ENCODE peak calls at places on chromosomes 13 and 19, in nine cellular contexts. X, H, Y, M, P, Q, D, S and Z are unnamed samples.

GRCh38 chr13:52846567-52847321 is 1.7 kb downstream of the PCDH8 start:
- DNase-seq in X (peak; percentile 25), H (peak; percentile 90), Y (peak; percentile 70), M (no peak), P (no peak), Q (no peak), D (peak; percentile 43), S (no peak), Z (peak; percentile 10)

GRCh38 chr13:29227560-29227959 is 367.9 kb downstream of the SLC7A1 start:
- DNase-seq in X (no peak), H (no peak), Y (no peak), M (no peak), P (no peak), Q (no peak), D (no peak), S (no peak), Z (no peak)

GRCh38 chr19:52735734-52736133 is 890 bp upstream of the ZNF611 start:
- DNase-seq in X (peak; percentile 72), H (peak; percentile 97), Y (peak; percentile 75), M (peak; percentile 42), P (peak; percentile 5), Q (peak; percentile 67), D (peak; percentile 5), S (peak; percentile 15), Z (peak; percentile 33)

GRCh38 chr19:45809643-45810159 is 5.4 kb downstream of the RSPH6A start:
- DNase-seq in X (peak; percentile 81), H (peak; percentile 72), Y (no peak), M (no peak), P (no peak), Q (no peak), D (no peak), S (peak; percentile 81), Z (peak; percentile 86)

GRCh38 chr13:103044054-103044453 is 22.2 kb downstream of the SLC10A2 start:
- DNase-seq in X (no peak), H (no peak), Y (no peak), M (no peak), P (no peak), Q (no peak), D (no peak), S (no peak), Z (no peak)

GRCh38 chr19:33953592-33953991 is 156.9 kb downstream of the KCTD15 start:
- DNase-seq in X (no peak), H (no peak), Y (no peak), M (no peak), P (no peak), Q (no peak), D (no peak), S (no peak), Z (no peak)

GRCh38 chr13:29439601-29440381 is 155.7 kb downstream of the SLC7A1 start:
- DNase-seq in X (no peak), H (no peak), Y (no peak), M (no peak), P (no peak), Q (no peak), D (no peak), S (no peak), Z (no peak)

GRCh38 chr13:79463604-79464003 is 17.4 kb upstream of the NDFIP2 start:
- DNase-seq in X (no peak), H (no peak), Y (no peak), M (no peak), P (no peak), Q (no peak), D (no peak), S (no peak), Z (no peak)

GRCh38 chr13:100526299-100527030 is 62.1 kb downstream of the GGACT start:
- DNase-seq in X (no peak), H (no peak), Y (no peak), M (no peak), P (no peak), Q (no peak), D (no peak), S (no peak), Z (no peak)

GRCh38 chr13:24279706-24280105 is 29.7 kb upstream of the C1QTNF9 start:
- DNase-seq in X (no peak), H (no peak), Y (no peak), M (no peak), P (no peak), Q (no peak), D (no peak), S (no peak), Z (peak; percentile 56)

GRCh38 chr13:27194209-27194608 is 22.6 kb upstream of the USP12 start:
- DNase-seq in X (no peak), H (no peak), Y (no peak), M (no peak), P (no peak), Q (no peak), D (no peak), S (no peak), Z (peak; percentile 28)

GRCh38 chr13:113630296-113630695 is 27.7 kb downstream of the ATP4B start:
- DNase-seq in X (no peak), H (no peak), Y (peak; percentile 30), M (no peak), P (no peak), Q (peak; percentile 36), D (no peak), S (no peak), Z (no peak)

GRCh38 chr13:39370554-39370953 is 232.4 kb downstream of the LHFPL6 start:
- DNase-seq in X (peak; percentile 17), H (no peak), Y (peak; percentile 72), M (no peak), P (no peak), Q (no peak), D (no peak), S (no peak), Z (no peak)

GRCh38 chr13:50284540-50284939 is 269.3 kb downstream of the KCNRG start:
- DNase-seq in X (no peak), H (no peak), Y (no peak), M (no peak), P (no peak), Q (no peak), D (no peak), S (no peak), Z (no peak)

GRCh38 chr13:57569981-57570380 is 61.6 kb upstream of the PCDH17 start:
- DNase-seq in X (peak; percentile 36), H (no peak), Y (no peak), M (no peak), P (no peak), Q (no peak), D (no peak), S (no peak), Z (no peak)

GRCh38 chr13:84645196-84646071 is 763.2 kb upstream of the SLITRK1 start:
- DNase-seq in X (peak; percentile 92), H (no peak), Y (no peak), M (no peak), P (no peak), Q (no peak), D (no peak), S (no peak), Z (peak; percentile 54)

GRCh38 chr13:113646376-113646775 is 11.6 kb downstream of the ATP4B start:
- DNase-seq in X (no peak), H (no peak), Y (peak; percentile 39), M (no peak), P (no peak), Q (peak; percentile 39), D (no peak), S (no peak), Z (no peak)

GRCh38 chr19:51799311-51799997 is 4.5 kb downstream of the FPR3 start:
- DNase-seq in X (peak; percentile 97), H (no peak), Y (peak; percentile 94), M (peak; percentile 58), P (no peak), Q (peak; percentile 75), D (no peak), S (no peak), Z (peak; percentile 99)

GRCh38 chr13:26867451-26868067 is 107.0 kb upstream of the GPR12 start:
- DNase-seq in X (peak; percentile 17), H (no peak), Y (no peak), M (no peak), P (no peak), Q (no peak), D (peak; percentile 9), S (peak; percentile 62), Z (peak; percentile 23)

GRCh38 chr13:94557836-94558235 is 38.1 kb downstream of the TGDS start:
- DNase-seq in X (no peak), H (no peak), Y (no peak), M (no peak), P (no peak), Q (no peak), D (no peak), S (no peak), Z (no peak)

GRCh38 chr13:40613192-40613818 is 53.1 kb downstream of the FOXO1 start:
- DNase-seq in X (no peak), H (no peak), Y (peak; percentile 60), M (no peak), P (no peak), Q (no peak), D (peak; percentile 34), S (no peak), Z (no peak)

GRCh38 chr19:887599-887998 is 5.4 kb downstream of the MED16 start:
- DNase-seq in X (no peak), H (no peak), Y (no peak), M (no peak), P (no peak), Q (no peak), D (no peak), S (no peak), Z (no peak)

GRCh38 chr13:102620512-102620911 is 23.7 kb downstream of the TPP2 start:
- DNase-seq in X (no peak), H (no peak), Y (no peak), M (no peak), P (no peak), Q (no peak), D (no peak), S (no peak), Z (no peak)